ENCODE peak calls at places on chromosome 5, in seven cellular contexts. One of them, this sample, is unnamed.

GRCh38 chr5:137085206-137085605 is 413.9 kb downstream of the SPOCK1 start:
- DNase-seq in IMR-90: no peak
- DNase-seq in ovary: no peak
- DNase-seq in vagina: no peak
- DNase-seq in heart left ventricle: no peak
- DNase-seq in right lobe of liver: no peak
- DNase-seq in NB4: no peak
- DNase-seq in this sample: no peak

GRCh38 chr5:116763987-116764866 is 189.6 kb upstream of the SEMA6A start:
- DNase-seq in IMR-90: no peak
- DNase-seq in ovary: no peak
- DNase-seq in vagina: no peak
- DNase-seq in heart left ventricle: no peak
- DNase-seq in right lobe of liver: no peak
- DNase-seq in NB4: peak
- DNase-seq in this sample: no peak

GRCh38 chr5:76608833-76609232 is 14.4 kb downstream of the F2RL2 start:
- DNase-seq in IMR-90: peak
- DNase-seq in ovary: no peak
- DNase-seq in vagina: no peak
- DNase-seq in heart left ventricle: no peak
- DNase-seq in right lobe of liver: no peak
- DNase-seq in NB4: peak
- DNase-seq in this sample: peak

GRCh38 chr5:30928966-30929365 is 264.5 kb upstream of the CDH6 start:
- DNase-seq in IMR-90: peak
- DNase-seq in ovary: no peak
- DNase-seq in vagina: no peak
- DNase-seq in heart left ventricle: no peak
- DNase-seq in right lobe of liver: no peak
- DNase-seq in NB4: no peak
- DNase-seq in this sample: no peak

GRCh38 chr5:136328097-136328496 is 37.2 kb downstream of the TRPC7 start:
- DNase-seq in IMR-90: no peak
- DNase-seq in ovary: no peak
- DNase-seq in vagina: no peak
- DNase-seq in heart left ventricle: no peak
- DNase-seq in right lobe of liver: no peak
- DNase-seq in NB4: no peak
- DNase-seq in this sample: no peak

GRCh38 chr5:74055446-74056097 is 429.6 kb downstream of the ARHGEF28 start:
- DNase-seq in IMR-90: no peak
- DNase-seq in ovary: no peak
- DNase-seq in vagina: no peak
- DNase-seq in heart left ventricle: no peak
- DNase-seq in right lobe of liver: no peak
- DNase-seq in NB4: no peak
- DNase-seq in this sample: no peak

GRCh38 chr5:93477791-93478190 is 103.2 kb downstream of the NR2F1-AS1 start:
- DNase-seq in IMR-90: no peak
- DNase-seq in ovary: no peak
- DNase-seq in vagina: no peak
- DNase-seq in heart left ventricle: no peak
- DNase-seq in right lobe of liver: no peak
- DNase-seq in NB4: no peak
- DNase-seq in this sample: no peak

GRCh38 chr5:50667079-50667652 is 729 bp downstream of the PARP8 start:
- DNase-seq in IMR-90: peak
- DNase-seq in ovary: peak
- DNase-seq in vagina: no peak
- DNase-seq in heart left ventricle: peak
- DNase-seq in right lobe of liver: peak
- DNase-seq in NB4: peak
- DNase-seq in this sample: peak

GRCh38 chr5:135141303-135142268 is 107.6 kb upstream of the PITX1 start:
- DNase-seq in IMR-90: peak
- DNase-seq in ovary: no peak
- DNase-seq in vagina: no peak
- DNase-seq in heart left ventricle: no peak
- DNase-seq in right lobe of liver: no peak
- DNase-seq in NB4: no peak
- DNase-seq in this sample: no peak

GRCh38 chr5:133322743-133323142 is 270.9 kb downstream of the HSPA4 start:
- DNase-seq in IMR-90: peak
- DNase-seq in ovary: no peak
- DNase-seq in vagina: no peak
- DNase-seq in heart left ventricle: no peak
- DNase-seq in right lobe of liver: no peak
- DNase-seq in NB4: no peak
- DNase-seq in this sample: no peak

GRCh38 chr5:138790684-138791083 is 37.5 kb downstream of the CTNNA1 start:
- DNase-seq in IMR-90: peak
- DNase-seq in ovary: no peak
- DNase-seq in vagina: no peak
- DNase-seq in heart left ventricle: no peak
- DNase-seq in right lobe of liver: no peak
- DNase-seq in NB4: no peak
- DNase-seq in this sample: no peak

GRCh38 chr5:172496671-172497371 is 42.5 kb upstream of the SH3PXD2B start:
- DNase-seq in IMR-90: no peak
- DNase-seq in ovary: no peak
- DNase-seq in vagina: peak
- DNase-seq in heart left ventricle: peak
- DNase-seq in right lobe of liver: no peak
- DNase-seq in NB4: peak
- DNase-seq in this sample: no peak

GRCh38 chr5:32753765-32754164 is 42.6 kb downstream of the NPR3 start:
- DNase-seq in IMR-90: peak
- DNase-seq in ovary: no peak
- DNase-seq in vagina: no peak
- DNase-seq in heart left ventricle: no peak
- DNase-seq in right lobe of liver: no peak
- DNase-seq in NB4: no peak
- DNase-seq in this sample: no peak

GRCh38 chr5:115124741-115125140 is 45.0 kb downstream of the TRIM36 start:
- DNase-seq in IMR-90: no peak
- DNase-seq in ovary: no peak
- DNase-seq in vagina: no peak
- DNase-seq in heart left ventricle: no peak
- DNase-seq in right lobe of liver: no peak
- DNase-seq in NB4: peak
- DNase-seq in this sample: no peak

GRCh38 chr5:90940227-90940995 is 381.8 kb downstream of the ADGRV1 start:
- DNase-seq in IMR-90: peak
- DNase-seq in ovary: peak
- DNase-seq in vagina: no peak
- DNase-seq in heart left ventricle: no peak
- DNase-seq in right lobe of liver: peak
- DNase-seq in NB4: no peak
- DNase-seq in this sample: no peak

GRCh38 chr5:23269981-23270380 is 237.4 kb upstream of the PRDM9 start:
- DNase-seq in IMR-90: no peak
- DNase-seq in ovary: no peak
- DNase-seq in vagina: no peak
- DNase-seq in heart left ventricle: no peak
- DNase-seq in right lobe of liver: no peak
- DNase-seq in NB4: no peak
- DNase-seq in this sample: no peak

GRCh38 chr5:59001154-59001553 is 418.3 kb downstream of the RAB3C start:
- DNase-seq in IMR-90: peak
- DNase-seq in ovary: no peak
- DNase-seq in vagina: no peak
- DNase-seq in heart left ventricle: no peak
- DNase-seq in right lobe of liver: no peak
- DNase-seq in NB4: no peak
- DNase-seq in this sample: no peak
- TF ChIP-seq POLR2A in IMR-90: no peak
- TF ChIP-seq POLR2A in ovary: no peak
- TF ChIP-seq POLR2A in vagina: no peak
- TF ChIP-seq POLR2A in heart left ventricle: no peak
- TF ChIP-seq POLR2A in right lobe of liver: no peak
- TF ChIP-seq POLR2A in NB4: no peak
- TF ChIP-seq POLR2A in this sample: no peak

GRCh38 chr5:95823241-95823737 is 763 bp upstream of the GLRX start:
- DNase-seq in IMR-90: no peak
- DNase-seq in ovary: no peak
- DNase-seq in vagina: no peak
- DNase-seq in heart left ventricle: no peak
- DNase-seq in right lobe of liver: no peak
- DNase-seq in NB4: peak
- DNase-seq in this sample: no peak

GRCh38 chr5:95822038-95822407 is 503 bp downstream of the GLRX start:
- DNase-seq in IMR-90: peak
- DNase-seq in ovary: peak
- DNase-seq in vagina: no peak
- DNase-seq in heart left ventricle: peak
- DNase-seq in right lobe of liver: peak
- DNase-seq in NB4: peak
- DNase-seq in this sample: peak

GRCh38 chr5:95822408-95823240 is at the start of gene GLRX:
- DNase-seq in IMR-90: peak
- DNase-seq in ovary: peak
- DNase-seq in vagina: no peak
- DNase-seq in heart left ventricle: peak
- DNase-seq in right lobe of liver: peak
- DNase-seq in NB4: peak
- DNase-seq in this sample: peak

GRCh38 chr5:95823738-95824609 is 1.4 kb upstream of the GLRX start:
- DNase-seq in IMR-90: peak
- DNase-seq in ovary: peak
- DNase-seq in vagina: no peak
- DNase-seq in heart left ventricle: peak
- DNase-seq in right lobe of liver: peak
- DNase-seq in NB4: peak
- DNase-seq in this sample: peak

DNA sequence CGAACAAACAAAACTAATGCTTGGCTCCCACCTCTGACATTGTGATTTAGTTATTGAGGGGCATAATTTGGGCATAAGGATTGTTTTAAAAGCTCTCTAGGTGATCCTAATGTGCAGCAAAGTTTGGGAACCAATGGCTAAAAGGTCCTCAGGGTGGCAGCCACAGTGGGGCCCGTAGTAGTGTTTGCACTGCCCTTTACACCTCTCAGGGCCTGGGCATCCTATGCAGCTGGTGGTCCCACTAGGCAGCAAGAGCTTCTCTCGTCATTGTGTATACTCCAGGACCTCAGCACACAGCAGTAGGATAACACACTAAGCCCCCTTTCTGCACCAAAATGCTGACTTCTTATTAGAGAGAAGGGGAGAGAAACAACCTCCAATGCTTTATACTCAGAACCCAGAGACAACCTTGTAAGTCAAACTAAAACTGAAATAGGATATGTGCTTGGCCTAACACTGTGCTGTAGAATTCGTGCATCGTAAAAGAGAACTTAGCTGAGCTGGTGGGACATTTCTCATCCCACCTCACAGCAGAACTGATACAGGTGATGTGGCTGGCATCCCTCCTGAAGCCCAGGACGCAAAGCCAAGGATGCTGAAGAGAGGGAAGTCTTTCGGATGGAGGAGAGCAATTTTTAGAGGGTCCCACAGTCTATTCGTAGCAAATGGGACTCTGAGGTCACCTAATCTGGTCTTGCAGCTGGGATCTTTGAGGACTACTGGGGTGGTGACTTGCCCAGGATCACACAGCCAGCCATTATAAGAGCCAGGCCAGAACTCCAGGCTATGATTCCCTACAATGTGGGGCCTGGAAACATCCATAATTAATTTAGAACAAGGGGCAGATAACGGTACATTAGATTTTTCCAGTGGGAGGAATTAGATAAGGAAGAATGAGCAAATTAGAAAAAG is 1.2 kb downstream of the GLRX start:
- DNase-seq in IMR-90: no peak
- DNase-seq in ovary: no peak
- DNase-seq in vagina: no peak
- DNase-seq in heart left ventricle: no peak
- DNase-seq in right lobe of liver: no peak
- DNase-seq in NB4: no peak
- DNase-seq in this sample: peak
- TF ChIP-seq POLR2A in IMR-90: no peak
- TF ChIP-seq POLR2A in ovary: no peak
- TF ChIP-seq POLR2A in vagina: no peak
- TF ChIP-seq POLR2A in heart left ventricle: no peak
- TF ChIP-seq POLR2A in right lobe of liver: no peak
- TF ChIP-seq POLR2A in NB4: no peak
- TF ChIP-seq POLR2A in this sample: no peak

GRCh38 chr5:145939532-145940065 is 3.2 kb downstream of the SH3RF2 start:
- DNase-seq in IMR-90: no peak
- DNase-seq in ovary: no peak
- DNase-seq in vagina: no peak
- DNase-seq in heart left ventricle: no peak
- DNase-seq in right lobe of liver: no peak
- DNase-seq in NB4: no peak
- DNase-seq in this sample: no peak

GRCh38 chr5:145934276-145934675 is 2.1 kb upstream of the SH3RF2 start:
- DNase-seq in IMR-90: no peak
- DNase-seq in ovary: no peak
- DNase-seq in vagina: no peak
- DNase-seq in heart left ventricle: no peak
- DNase-seq in right lobe of liver: no peak
- DNase-seq in NB4: peak
- DNase-seq in this sample: no peak

GRCh38 chr5:145936401-145937131 is at the start of gene SH3RF2:
- DNase-seq in IMR-90: peak
- DNase-seq in ovary: no peak
- DNase-seq in vagina: no peak
- DNase-seq in heart left ventricle: peak
- DNase-seq in right lobe of liver: peak
- DNase-seq in NB4: peak
- DNase-seq in this sample: no peak

GRCh38 chr5:145938699-145939531 is 2.5 kb downstream of the SH3RF2 start:
- DNase-seq in IMR-90: no peak
- DNase-seq in ovary: no peak
- DNase-seq in vagina: no peak
- DNase-seq in heart left ventricle: no peak
- DNase-seq in right lobe of liver: no peak
- DNase-seq in NB4: no peak
- DNase-seq in this sample: peak

GRCh38 chr5:145937432-145938250 is 1.3 kb downstream of the SH3RF2 start:
- DNase-seq in IMR-90: peak
- DNase-seq in ovary: no peak
- DNase-seq in vagina: no peak
- DNase-seq in heart left ventricle: no peak
- DNase-seq in right lobe of liver: peak
- DNase-seq in NB4: peak
- DNase-seq in this sample: no peak
- TF ChIP-seq POLR2A in IMR-90: no peak
- TF ChIP-seq POLR2A in ovary: no peak
- TF ChIP-seq POLR2A in vagina: no peak
- TF ChIP-seq POLR2A in heart left ventricle: no peak
- TF ChIP-seq POLR2A in right lobe of liver: no peak
- TF ChIP-seq POLR2A in NB4: no peak
- TF ChIP-seq POLR2A in this sample: no peak

DNA sequence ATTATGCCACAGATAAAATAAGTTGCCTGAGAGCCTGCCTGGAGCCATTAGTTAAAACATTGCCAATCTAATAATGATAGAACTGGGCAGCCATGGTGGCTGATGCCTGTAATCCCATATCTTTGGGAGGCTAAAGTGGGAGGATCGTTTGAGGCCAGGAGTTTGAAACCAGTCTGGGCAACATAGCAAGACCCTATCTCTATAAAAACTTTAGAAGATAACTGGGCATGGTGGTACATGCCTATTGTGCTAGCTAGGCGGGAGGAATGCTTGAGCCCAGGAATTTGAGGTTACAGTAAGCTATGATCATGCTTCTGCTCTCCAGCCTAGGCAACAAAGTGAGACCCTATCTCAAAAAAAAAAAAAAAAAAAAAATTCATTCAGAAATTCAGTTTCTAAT is 52.6 kb downstream of the RAI14 start:
- DNase-seq in IMR-90: no peak
- DNase-seq in ovary: no peak
- DNase-seq in vagina: no peak
- DNase-seq in heart left ventricle: no peak
- DNase-seq in right lobe of liver: no peak
- DNase-seq in NB4: no peak
- DNase-seq in this sample: no peak
- TF ChIP-seq POLR2A in IMR-90: no peak
- TF ChIP-seq POLR2A in ovary: no peak
- TF ChIP-seq POLR2A in vagina: no peak
- TF ChIP-seq POLR2A in heart left ventricle: no peak
- TF ChIP-seq POLR2A in right lobe of liver: no peak
- TF ChIP-seq POLR2A in NB4: no peak
- TF ChIP-seq POLR2A in this sample: no peak